ENCODE peak calls at places on chromosomes 2 and 18, in eight cellular contexts. T is right atrium auricular region, K is nephron progenitor cell, D is activated B cell treated with CpG ODN at 0.5 μM for 24 hours, M is A549, F is GM23338, I is body of pancreas, G is PC-3. J is an unnamed sample.

GRCh38 chr2:61187069-61187468 is 25.1 kb downstream of the C2orf74 start:
- DNase-seq in I (no peak), K (no peak), T (no peak), G (no peak), F (no peak), D (no peak), M (no peak), J (no peak)

GRCh38 chr18:72161686-72162085 is 382.5 kb downstream of the CBLN2 start:
- DNase-seq in G (no peak), I (no peak), D (no peak), F (no peak), K (no peak), T (no peak), M (no peak), J (no peak)

GRCh38 chr2:80545420-80546192 is 241.1 kb upstream of the LRRTM1 start:
- DNase-seq in I (no peak), T (no peak), M (no peak), K (no peak), F (no peak), D (no peak), G (no peak), J (no peak)

GRCh38 chr2:239533917-239534316 is 133.1 kb upstream of the HDAC4 start:
- DNase-seq in I (no peak), F (no peak), D (no peak), T (no peak), K (no peak), M (no peak), G (no peak), J (no peak)

GRCh38 chr2:230678451-230678850 is 34.2 kb upstream of the CAB39 start:
- DNase-seq in K (no peak), I (no peak), M (no peak), G (no peak), D (no peak), F (no peak), T (no peak), J (no peak)

GRCh38 chr2:173545364-173545734 is 190.7 kb downstream of the CDCA7 start:
- DNase-seq in F (no peak), K (no peak), D (no peak), G (peak), T (no peak), I (no peak), M (no peak), J (no peak)

GRCh38 chr2:24822049-24822706 is 29.0 kb downstream of the CENPO start:
- DNase-seq in M (no peak), F (peak), T (peak), D (no peak), G (no peak), K (no peak), I (no peak), J (no peak)

GRCh38 chr18:1914489-1914888 is 656.8 kb downstream of the METTL4 start:
- DNase-seq in G (peak), K (no peak), F (peak), I (no peak), M (peak), D (no peak), T (no peak), J (no peak)

GRCh38 chr2:157216421-157216965 is 41.0 kb upstream of the GALNT5 start:
- DNase-seq in I (no peak), K (no peak), D (no peak), G (no peak), F (no peak), M (no peak), T (no peak), J (no peak)

GRCh38 chr18:54561864-54562263 is 29.2 kb upstream of the DYNAP start:
- DNase-seq in K (no peak), D (no peak), F (no peak), G (peak), I (no peak), M (no peak), T (no peak), J (no peak)

GRCh38 chr2:98378901-98379300 is 32.6 kb downstream of the CNGA3 start:
- DNase-seq in M (no peak), T (peak), D (no peak), K (no peak), I (no peak), F (no peak), G (peak), J (no peak)

GRCh38 chr2:97806738-97807618 is 93.6 kb downstream of the ZAP70 start:
- DNase-seq in M (peak), F (peak), I (peak), K (peak), T (peak), D (peak), G (peak), J (peak)

GRCh38 chr2:79935771-79936657 is 368.5 kb downstream of the LRRTM1 start:
- DNase-seq in T (no peak), M (peak), D (no peak), F (peak), K (peak), I (peak), G (peak), J (peak)

GRCh38 chr2:74019516-74019915 is 34.8 kb downstream of the TET3 start:
- DNase-seq in M (no peak), G (no peak), F (no peak), I (no peak), D (no peak), K (no peak), T (no peak), J (no peak)

GRCh38 chr2:199606193-199606780 is 148.5 kb upstream of the SATB2 start:
- DNase-seq in K (no peak), I (no peak), G (peak), M (peak), F (peak), D (no peak), T (no peak), J (no peak)

GRCh38 chr2:29106241-29106640 is 9.0 kb upstream of the CLIP4 start:
- DNase-seq in G (no peak), T (no peak), F (no peak), K (no peak), D (no peak), M (no peak), I (no peak), J (no peak)

GRCh38 chr2:201779996-201780673 is 598 bp downstream of the ALS2 start:
- DNase-seq in M (no peak), D (no peak), T (no peak), K (no peak), G (peak), I (no peak), F (peak), J (no peak)

GRCh38 chr2:128086244-128086643 is 4.8 kb upstream of the UGGT1 start:
- DNase-seq in K (no peak), F (no peak), M (no peak), I (no peak), G (no peak), D (no peak), T (no peak), J (no peak)

GRCh38 chr2:182784777-182785176 is 68.7 kb downstream of the DNAJC10 start:
- DNase-seq in T (no peak), G (peak), D (no peak), M (no peak), K (no peak), I (no peak), F (peak), J (no peak)

GRCh38 chr18:7576685-7577084 is 9.6 kb downstream of the PTPRM start:
- DNase-seq in T (no peak), F (no peak), K (no peak), M (no peak), I (no peak), G (peak), D (no peak), J (no peak)

GRCh38 chr2:173584676-173585453 is 230.2 kb downstream of the CDCA7 start:
- DNase-seq in M (no peak), F (no peak), D (no peak), T (no peak), G (peak), K (no peak), I (no peak), J (no peak)

GRCh38 chr2:62806231-62806630 is 100.7 kb downstream of the EHBP1 start:
- DNase-seq in K (no peak), F (no peak), D (no peak), I (no peak), G (peak), M (no peak), T (no peak), J (no peak)

GRCh38 chr18:52903858-52904257 is 563.9 kb downstream of the DCC start:
- DNase-seq in K (peak), T (no peak), G (peak), F (peak), D (no peak), M (peak), I (peak), J (peak)

GRCh38 chr2:237904806-237905599 is 45.6 kb downstream of the RAMP1 start:
- DNase-seq in G (no peak), K (no peak), M (no peak), I (no peak), D (no peak), F (no peak), T (peak), J (no peak)

GRCh38 chr2:43538034-43538670 is 57.7 kb downstream of the THADA start:
- DNase-seq in M (no peak), D (no peak), T (no peak), F (no peak), G (no peak), K (no peak), I (no peak), J (no peak)

GRCh38 chr2:166184789-166185188 is 57.0 kb upstream of the SCN1A start:
- DNase-seq in T (no peak), M (no peak), I (no peak), G (peak), K (no peak), F (peak), D (no peak), J (no peak)

GRCh38 chr2:144430722-144431163 is 89.2 kb downstream of the ZEB2 start:
- DNase-seq in K (peak), I (no peak), G (no peak), M (no peak), D (no peak), F (no peak), T (no peak), J (no peak)

GRCh38 chr18:6009751-6010150 is 114.4 kb upstream of the TMEM200C start:
- DNase-seq in D (no peak), I (no peak), K (no peak), F (no peak), G (peak), T (no peak), M (no peak), J (no peak)

GRCh38 chr2:193966590-193966989 is 1690.4 kb upstream of the SLC39A10 start:
- DNase-seq in F (peak), G (peak), M (peak), I (no peak), K (no peak), D (no peak), T (no peak), J (no peak)

GRCh38 chr2:169362346-169363026 is at the start of gene LRP2:
- DNase-seq in K (peak), F (peak), M (no peak), T (no peak), G (no peak), D (peak), I (no peak), J (peak)

GRCh38 chr2:169363027-169363569 is 764 bp upstream of the LRP2 start:
- DNase-seq in T (no peak), G (no peak), I (no peak), D (no peak), K (no peak), M (no peak), F (peak), J (no peak)

GRCh38 chr2:169365093-169365483 is 2.8 kb upstream of the LRP2 start:
- DNase-seq in D (no peak), I (no peak), K (no peak), M (no peak), G (no peak), F (peak), T (no peak), J (no peak)

GRCh38 chr2:169361706-169362345 is 508 bp downstream of the LRP2 start:
- DNase-seq in F (peak), D (peak), G (no peak), T (no peak), M (peak), K (peak), I (peak), J (peak)

GRCh38 chr2:169363570-169364150 is 1.3 kb upstream of the LRP2 start:
- DNase-seq in F (peak), T (no peak), K (peak), M (peak), I (peak), G (no peak), D (peak), J (peak)
- TF ChIP-seq CTCF in F (peak), T (no peak), K (no peak), M (no peak), I (no peak), G (no peak), D (no peak), J (peak)

GRCh38 chr18:59056706-59057492 is 82.8 kb upstream of the SEC11C start:
- DNase-seq in K (peak), G (peak), F (peak), I (peak), M (no peak), D (peak), T (peak), J (peak)
- TF ChIP-seq CTCF in K (peak), G (peak), F (peak), I (peak), M (peak), D (no peak), T (peak), J (peak)

DNA sequence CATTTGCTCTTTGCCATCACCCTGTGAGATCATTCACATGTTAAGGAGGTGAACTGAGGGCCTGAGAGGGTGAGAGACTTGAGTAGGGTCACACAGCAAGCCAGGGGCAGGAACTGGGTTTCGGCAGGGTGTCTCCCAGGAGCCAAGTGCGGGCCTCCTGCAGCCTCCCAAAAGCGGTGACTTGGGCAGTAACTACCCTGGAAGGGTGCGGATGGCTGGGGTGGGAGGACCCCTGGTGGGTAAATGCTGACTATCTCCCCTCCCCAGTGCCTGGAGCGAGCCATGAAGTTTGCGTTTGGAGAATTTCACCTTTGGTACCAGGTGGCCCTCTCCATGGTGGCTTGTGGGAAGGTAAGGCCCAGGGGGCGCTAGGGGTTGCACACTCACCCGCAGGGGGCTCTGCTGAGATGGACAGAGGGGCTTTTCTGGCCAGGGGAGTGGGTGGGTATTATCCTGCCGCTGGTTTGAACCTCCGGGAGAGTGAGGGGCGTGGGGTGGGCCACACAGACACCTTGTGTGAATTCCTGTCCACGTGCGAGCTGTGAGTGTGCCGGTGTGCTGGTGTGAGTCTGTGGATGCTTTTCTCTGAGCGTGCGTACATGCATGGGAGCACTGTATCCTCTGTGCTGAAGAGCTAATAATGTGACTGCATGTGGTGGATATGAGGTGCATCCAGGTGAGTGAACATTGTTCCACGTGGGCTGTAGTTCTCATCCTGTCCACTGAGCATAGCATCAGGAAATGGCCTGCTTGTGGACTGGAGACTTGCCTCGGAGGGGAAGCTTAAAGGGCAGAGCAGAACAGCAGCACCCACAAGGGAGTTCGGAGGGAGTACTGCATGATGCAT is 91.0 kb upstream of the MCFD2 start:
- DNase-seq in T (no peak), D (no peak), I (no peak), M (no peak), F (peak), K (no peak), G (no peak), J (no peak)
- TF ChIP-seq CTCF in T (no peak), D (no peak), I (no peak), M (peak), F (peak), K (no peak), G (no peak), J (no peak)

DNA sequence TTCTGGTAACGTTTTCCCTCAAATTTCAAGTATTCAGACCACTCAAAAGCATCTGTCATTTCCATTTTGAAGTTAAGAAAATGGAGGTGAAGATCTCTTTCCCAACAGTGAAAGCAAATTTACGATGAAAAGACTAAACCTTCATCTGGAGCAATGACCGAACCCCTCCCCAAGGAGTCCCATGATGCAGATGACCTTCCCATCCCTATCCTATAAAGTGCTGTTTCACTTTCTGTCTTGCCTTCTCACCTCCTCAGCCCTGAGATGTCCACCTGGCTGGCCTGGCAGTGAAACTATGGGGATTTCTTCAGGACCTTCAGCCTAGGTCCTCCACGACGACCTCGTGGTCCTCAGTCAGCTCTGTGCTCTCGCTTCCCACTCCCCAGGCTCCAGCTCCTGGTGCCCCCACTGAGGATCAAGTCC is 925 bp upstream of the NPC1 start:
- DNase-seq in K (no peak), M (no peak), F (peak), I (peak), T (no peak), D (no peak), G (no peak), J (no peak)
- TF ChIP-seq CTCF in K (no peak), M (no peak), F (no peak), I (no peak), T (no peak), D (no peak), G (no peak), J (no peak)

DNA sequence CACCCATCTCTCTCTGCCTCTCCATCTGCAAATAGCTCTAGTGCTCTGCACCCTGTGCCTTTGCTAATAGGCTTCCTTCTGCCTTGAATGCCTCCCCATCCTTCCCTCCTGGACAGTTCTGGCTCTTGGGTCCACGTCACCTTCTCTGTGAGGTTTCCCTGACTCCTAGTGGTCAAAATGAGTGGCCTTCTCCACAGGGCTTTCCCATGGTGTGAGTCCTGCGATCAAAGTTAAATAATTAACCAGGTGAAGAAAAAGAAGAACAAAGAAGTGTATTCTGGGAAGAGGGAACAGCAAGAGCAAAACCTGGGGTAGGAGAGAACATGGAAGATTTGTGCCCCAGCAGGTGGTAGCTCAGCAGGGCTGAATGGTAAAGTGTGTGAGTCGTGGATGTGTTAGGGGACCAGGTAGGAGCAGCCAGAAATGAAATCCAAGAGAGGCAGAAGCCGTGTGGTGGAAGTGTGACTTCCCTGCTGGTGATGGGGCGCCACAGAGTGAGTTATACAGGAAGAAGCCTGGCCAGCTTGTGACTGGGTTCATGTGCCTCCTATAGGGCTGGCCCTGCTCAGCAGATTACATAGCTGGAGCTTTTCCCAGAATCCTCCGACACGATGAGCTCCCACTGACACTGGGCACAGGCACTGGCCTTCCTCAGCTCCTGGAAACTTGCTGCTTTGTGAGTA is 93.8 kb upstream of the LDAH start:
- DNase-seq in T (no peak), G (no peak), D (no peak), I (no peak), K (no peak), M (peak), F (peak), J (no peak)
- TF ChIP-seq CTCF in T (no peak), G (peak), D (no peak), I (peak), K (no peak), M (peak), F (peak), J (peak)

GRCh38 chr2:228657807-228658402 is 476.4 kb upstream of the SPHKAP start:
- DNase-seq in M (peak), D (no peak), I (no peak), F (peak), K (no peak), T (no peak), G (peak), J (no peak)
- TF ChIP-seq CTCF in M (peak), D (no peak), I (peak), F (peak), K (peak), T (peak), G (peak), J (peak)

DNA sequence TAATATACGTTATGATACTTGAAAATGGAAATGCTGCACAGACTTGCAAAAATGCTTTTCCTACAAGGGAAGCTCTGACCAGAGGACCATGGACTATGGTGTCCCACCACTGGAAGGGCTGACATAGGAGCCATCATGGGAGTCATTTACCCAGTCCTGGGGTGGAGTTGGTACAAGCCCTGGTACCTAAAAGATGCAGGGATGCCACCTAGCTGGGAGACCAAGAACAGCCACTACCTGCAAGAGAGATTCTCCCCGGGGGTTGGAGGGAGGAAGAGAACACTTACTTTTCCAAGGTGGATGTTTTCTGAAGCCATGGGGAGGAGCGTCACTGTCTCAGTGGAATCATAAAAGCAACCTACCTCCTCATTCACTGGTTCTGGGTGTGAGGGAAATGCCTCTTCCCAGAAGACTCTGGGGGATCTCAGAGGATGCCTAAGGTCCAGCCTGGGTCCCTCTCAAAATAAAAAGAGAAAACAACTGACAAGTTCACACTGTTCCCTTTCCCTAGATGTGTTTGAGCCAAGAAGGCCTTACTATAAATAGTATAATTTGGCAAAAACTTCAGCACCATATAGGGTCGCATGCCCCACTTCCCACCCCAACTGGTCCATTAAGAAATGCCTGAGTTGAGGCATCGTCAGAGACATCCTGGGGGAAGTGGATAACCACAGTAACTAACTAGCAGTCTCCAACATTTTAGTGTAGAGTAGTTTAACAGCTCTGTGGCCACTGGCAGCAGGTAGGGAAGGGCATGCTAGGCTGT is 39.9 kb downstream of the REEP1 start:
- DNase-seq in T (no peak), K (no peak), G (no peak), M (no peak), F (peak), I (no peak), D (no peak), J (no peak)
- TF ChIP-seq CTCF in T (no peak), K (no peak), G (peak), M (peak), F (peak), I (peak), D (no peak), J (no peak)